ENCODE peak calls at places on chromosomes 7 and 10, in six cellular contexts. A is uterus, V is upper lobe of left lung, S is activated T-cell treated with anti-CD3 and anti-CD28 coated beads for 48 hours, X is H7, H is endothelial cell. D is an unnamed sample.

GRCh38 chr7:95905165-95905564 is 132.8 kb downstream of the DYNC1I1 start:
- DNase-seq in A (no peak), V (no peak), S (no peak), X (no peak), H (peak), D (no peak)

GRCh38 chr10:50544857-50545429 is 78.8 kb downstream of the SGMS1 start:
- DNase-seq in A (no peak), V (no peak), S (no peak), X (no peak), H (no peak), D (no peak)

GRCh38 chr10:119658274-119658673 is 7.1 kb downstream of the BAG3 start:
- DNase-seq in A (peak), V (peak), S (no peak), X (peak), H (no peak), D (no peak)

GRCh38 chr10:132544744-132545658 is 7.4 kb downstream of the INPP5A start:
- DNase-seq in A (peak), V (no peak), S (no peak), X (peak), H (no peak), D (no peak)

GRCh38 chr7:141355057-141355456 is 196.2 kb upstream of the AGK start:
- DNase-seq in A (no peak), V (no peak), S (no peak), X (no peak), H (no peak), D (no peak)

GRCh38 chr7:150787321-150788281 is 12.6 kb downstream of the TMEM176B start:
- DNase-seq in A (no peak), V (no peak), S (no peak), X (no peak), H (no peak), D (peak)

GRCh38 chr7:48832303-48832845 is 92.0 kb upstream of the CDC14C start:
- DNase-seq in A (no peak), V (no peak), S (no peak), X (no peak), H (no peak), D (no peak)

GRCh38 chr10:71211053-71211452 is 1.3 kb upstream of the UNC5B start:
- DNase-seq in A (no peak), V (no peak), S (no peak), X (peak), H (no peak), D (no peak)

GRCh38 chr7:74627699-74628411 is 29.7 kb upstream of the GTF2I start:
- DNase-seq in A (no peak), V (peak), S (no peak), X (peak), H (no peak), D (peak)

GRCh38 chr7:117755136-117755535 is 118.1 kb downstream of the CTTNBP2 start:
- DNase-seq in A (no peak), V (no peak), S (no peak), X (no peak), H (no peak), D (no peak)

GRCh38 chr7:11177793-11178192 is 204.1 kb downstream of the PHF14 start:
- DNase-seq in A (no peak), V (no peak), S (no peak), X (no peak), H (no peak), D (no peak)

GRCh38 chr7:3381073-3381685 is 80.1 kb downstream of the SDK1 start:
- DNase-seq in A (no peak), V (no peak), S (no peak), X (peak), H (no peak), D (no peak)

GRCh38 chr10:131162866-131163265 is 148.7 kb downstream of the TCERG1L start:
- DNase-seq in A (no peak), V (no peak), S (no peak), X (no peak), H (no peak), D (no peak)

GRCh38 chr10:89556590-89556989 is 21.2 kb upstream of the SLC16A12 start:
- DNase-seq in A (no peak), V (no peak), S (no peak), X (no peak), H (no peak), D (no peak)

GRCh38 chr10:45006631-45007030 is 5.9 kb downstream of the ZNF22 start:
- DNase-seq in A (no peak), V (no peak), S (no peak), X (no peak), H (no peak), D (no peak)

GRCh38 chr7:99392046-99392445 is 16.4 kb downstream of the PDAP1 start:
- DNase-seq in A (no peak), V (no peak), S (no peak), X (no peak), H (no peak), D (no peak)

GRCh38 chr7:48098846-48099245 is 9.8 kb downstream of the UPP1 start:
- DNase-seq in A (no peak), V (no peak), S (no peak), X (no peak), H (no peak), D (no peak)

GRCh38 chr7:36440880-36441279 is 51.2 kb downstream of the ANLN start:
- DNase-seq in A (no peak), V (no peak), S (no peak), X (peak), H (no peak), D (peak)

GRCh38 chr7:32891046-32891799 is at the start of gene KBTBD2:
- DNase-seq in A (peak), V (peak), S (peak), X (peak), H (peak), D (peak)

GRCh38 chr10:96072673-96073072 is 29.3 kb downstream of the CCNJ start:
- DNase-seq in A (no peak), V (no peak), S (no peak), X (no peak), H (no peak), D (no peak)

GRCh38 chr10:63547628-63548356 is 26.6 kb downstream of the REEP3 start:
- DNase-seq in A (no peak), V (no peak), S (no peak), X (no peak), H (no peak), D (peak)

GRCh38 chr10:88385601-88386203 is 197.4 kb downstream of the RNLS start:
- DNase-seq in A (peak), V (peak), S (peak), X (no peak), H (no peak), D (no peak)

GRCh38 chr10:5945561-5946418 is 31.6 kb downstream of the IL15RA start:
- DNase-seq in A (peak), V (peak), S (no peak), X (peak), H (peak), D (no peak)

GRCh38 chr10:30744124-30744523 is 114.6 kb upstream of the LYZL2 start:
- DNase-seq in A (no peak), V (no peak), S (no peak), X (no peak), H (no peak), D (no peak)

GRCh38 chr7:17374654-17375053 is 76.2 kb downstream of the AHR start:
- DNase-seq in A (no peak), V (peak), S (no peak), X (no peak), H (no peak), D (no peak)

GRCh38 chr7:25583655-25584054 is 355.4 kb upstream of the NPVF start:
- DNase-seq in A (no peak), V (no peak), S (no peak), X (no peak), H (no peak), D (no peak)

GRCh38 chr10:50846753-50847152 is 38.7 kb downstream of the A1CF start:
- DNase-seq in A (no peak), V (no peak), S (no peak), X (no peak), H (no peak), D (no peak)

GRCh38 chr7:18004372-18004771 is 23.3 kb downstream of the PRPS1L1 start:
- DNase-seq in A (no peak), V (no peak), S (no peak), X (no peak), H (no peak), D (no peak)

GRCh38 chr7:157276731-157277562 is 59.9 kb upstream of the DNAJB6 start:
- DNase-seq in A (no peak), V (no peak), S (no peak), X (peak), H (no peak), D (peak)

D was measured in SK-N-SH.